ENCODE peak calls at places on chromosome 6, in eight cellular contexts. One of them, this sample, is unnamed.

GRCh38 chr6:116015983-116016382 is 44.7 kb downstream of the FRK start:
- DNase-seq in EL: no peak
- DNase-seq in NAMALWA: no peak
- DNase-seq in AG04450: no peak
- DNase-seq in skeletal muscle cell: no peak
- DNase-seq in stimulated activated CD8-positive, alpha-beta memory T cell treated with anti-CD3 and anti-CD28 coated beads, Interleukin-7, amount 100 ng/mL, for 1 hour: no peak
- DNase-seq in activated CD8-positive, alpha-beta memory T cell treated with anti-CD3 and anti-CD28 coated beads for 24 hours: no peak
- DNase-seq in mammary epithelial cell: no peak
- DNase-seq in this sample: no peak

GRCh38 chr6:93784794-93785757 is 365.7 kb upstream of the EPHA7 start:
- DNase-seq in AG04450: no peak
- DNase-seq in stimulated activated CD8-positive, alpha-beta memory T cell treated with anti-CD3 and anti-CD28 coated beads, Interleukin-7, amount 100 ng/mL, for 1 hour: no peak
- DNase-seq in mammary epithelial cell: no peak
- DNase-seq in EL: no peak
- DNase-seq in activated CD8-positive, alpha-beta memory T cell treated with anti-CD3 and anti-CD28 coated beads for 24 hours: no peak
- DNase-seq in NAMALWA: no peak
- DNase-seq in skeletal muscle cell: peak; percentile 94
- DNase-seq in this sample: no peak

GRCh38 chr6:96907498-96907897 is 9.8 kb upstream of the NDUFAF4 start:
- DNase-seq in skeletal muscle cell: peak; percentile 11
- DNase-seq in stimulated activated CD8-positive, alpha-beta memory T cell treated with anti-CD3 and anti-CD28 coated beads, Interleukin-7, amount 100 ng/mL, for 1 hour: no peak
- DNase-seq in NAMALWA: no peak
- DNase-seq in activated CD8-positive, alpha-beta memory T cell treated with anti-CD3 and anti-CD28 coated beads for 24 hours: no peak
- DNase-seq in EL: peak; percentile 6
- DNase-seq in mammary epithelial cell: no peak
- DNase-seq in AG04450: no peak
- DNase-seq in this sample: no peak

GRCh38 chr6:5645275-5645674 is 361.4 kb downstream of the NRN1 start:
- DNase-seq in stimulated activated CD8-positive, alpha-beta memory T cell treated with anti-CD3 and anti-CD28 coated beads, Interleukin-7, amount 100 ng/mL, for 1 hour: no peak
- DNase-seq in EL: no peak
- DNase-seq in activated CD8-positive, alpha-beta memory T cell treated with anti-CD3 and anti-CD28 coated beads for 24 hours: no peak
- DNase-seq in skeletal muscle cell: no peak
- DNase-seq in AG04450: no peak
- DNase-seq in mammary epithelial cell: no peak
- DNase-seq in NAMALWA: no peak
- DNase-seq in this sample: no peak

GRCh38 chr6:147742445-147742844 is 234.0 kb downstream of the SAMD5 start:
- DNase-seq in EL: no peak
- DNase-seq in activated CD8-positive, alpha-beta memory T cell treated with anti-CD3 and anti-CD28 coated beads for 24 hours: no peak
- DNase-seq in stimulated activated CD8-positive, alpha-beta memory T cell treated with anti-CD3 and anti-CD28 coated beads, Interleukin-7, amount 100 ng/mL, for 1 hour: no peak
- DNase-seq in mammary epithelial cell: no peak
- DNase-seq in AG04450: no peak
- DNase-seq in NAMALWA: no peak
- DNase-seq in skeletal muscle cell: no peak
- DNase-seq in this sample: no peak

GRCh38 chr6:33412140-33413009 is 1.6 kb downstream of the PHF1 start:
- DNase-seq in AG04450: no peak
- DNase-seq in EL: no peak
- DNase-seq in skeletal muscle cell: no peak
- DNase-seq in activated CD8-positive, alpha-beta memory T cell treated with anti-CD3 and anti-CD28 coated beads for 24 hours: no peak
- DNase-seq in stimulated activated CD8-positive, alpha-beta memory T cell treated with anti-CD3 and anti-CD28 coated beads, Interleukin-7, amount 100 ng/mL, for 1 hour: no peak
- DNase-seq in mammary epithelial cell: no peak
- DNase-seq in NAMALWA: no peak
- DNase-seq in this sample: peak; percentile 87

GRCh38 chr6:129525055-129525454 is 184.9 kb downstream of the ARHGAP18 start:
- DNase-seq in NAMALWA: no peak
- DNase-seq in EL: peak; percentile 15
- DNase-seq in activated CD8-positive, alpha-beta memory T cell treated with anti-CD3 and anti-CD28 coated beads for 24 hours: no peak
- DNase-seq in skeletal muscle cell: peak; percentile 20
- DNase-seq in stimulated activated CD8-positive, alpha-beta memory T cell treated with anti-CD3 and anti-CD28 coated beads, Interleukin-7, amount 100 ng/mL, for 1 hour: no peak
- DNase-seq in mammary epithelial cell: no peak
- DNase-seq in AG04450: no peak
- DNase-seq in this sample: no peak

GRCh38 chr6:44606506-44606905 is 219.0 kb downstream of the CDC5L start:
- DNase-seq in mammary epithelial cell: no peak
- DNase-seq in activated CD8-positive, alpha-beta memory T cell treated with anti-CD3 and anti-CD28 coated beads for 24 hours: peak; percentile 24
- DNase-seq in stimulated activated CD8-positive, alpha-beta memory T cell treated with anti-CD3 and anti-CD28 coated beads, Interleukin-7, amount 100 ng/mL, for 1 hour: no peak
- DNase-seq in AG04450: no peak
- DNase-seq in skeletal muscle cell: no peak
- DNase-seq in NAMALWA: no peak
- DNase-seq in EL: no peak
- DNase-seq in this sample: no peak

GRCh38 chr6:15106958-15107643 is 138.8 kb upstream of the JARID2 start:
- DNase-seq in AG04450: no peak
- DNase-seq in stimulated activated CD8-positive, alpha-beta memory T cell treated with anti-CD3 and anti-CD28 coated beads, Interleukin-7, amount 100 ng/mL, for 1 hour: no peak
- DNase-seq in skeletal muscle cell: no peak
- DNase-seq in mammary epithelial cell: no peak
- DNase-seq in activated CD8-positive, alpha-beta memory T cell treated with anti-CD3 and anti-CD28 coated beads for 24 hours: no peak
- DNase-seq in EL: no peak
- DNase-seq in NAMALWA: no peak
- DNase-seq in this sample: no peak

GRCh38 chr6:27312146-27312949 is at the start of gene POM121L2:
- DNase-seq in AG04450: no peak
- DNase-seq in EL: peak; percentile 60
- DNase-seq in skeletal muscle cell: no peak
- DNase-seq in mammary epithelial cell: peak; percentile 73
- DNase-seq in activated CD8-positive, alpha-beta memory T cell treated with anti-CD3 and anti-CD28 coated beads for 24 hours: peak; percentile 88
- DNase-seq in stimulated activated CD8-positive, alpha-beta memory T cell treated with anti-CD3 and anti-CD28 coated beads, Interleukin-7, amount 100 ng/mL, for 1 hour: peak; percentile 23
- DNase-seq in NAMALWA: peak; percentile 62
- DNase-seq in this sample: no peak

GRCh38 chr6:159170333-159170672 is 1.1 kb downstream of the FNDC1 start:
- DNase-seq in mammary epithelial cell: no peak
- DNase-seq in stimulated activated CD8-positive, alpha-beta memory T cell treated with anti-CD3 and anti-CD28 coated beads, Interleukin-7, amount 100 ng/mL, for 1 hour: no peak
- DNase-seq in EL: no peak
- DNase-seq in AG04450: no peak
- DNase-seq in activated CD8-positive, alpha-beta memory T cell treated with anti-CD3 and anti-CD28 coated beads for 24 hours: no peak
- DNase-seq in NAMALWA: no peak
- DNase-seq in skeletal muscle cell: no peak
- DNase-seq in this sample: no peak

GRCh38 chr6:141403827-141404226 is 728.9 kb upstream of the GJE1 start:
- DNase-seq in NAMALWA: no peak
- DNase-seq in skeletal muscle cell: peak; percentile 38
- DNase-seq in AG04450: no peak
- DNase-seq in activated CD8-positive, alpha-beta memory T cell treated with anti-CD3 and anti-CD28 coated beads for 24 hours: no peak
- DNase-seq in stimulated activated CD8-positive, alpha-beta memory T cell treated with anti-CD3 and anti-CD28 coated beads, Interleukin-7, amount 100 ng/mL, for 1 hour: no peak
- DNase-seq in mammary epithelial cell: peak; percentile 7
- DNase-seq in EL: no peak
- DNase-seq in this sample: no peak

GRCh38 chr6:319177-320131 is 27.2 kb downstream of the DUSP22 start:
- DNase-seq in activated CD8-positive, alpha-beta memory T cell treated with anti-CD3 and anti-CD28 coated beads for 24 hours: no peak
- DNase-seq in EL: no peak
- DNase-seq in mammary epithelial cell: no peak
- DNase-seq in stimulated activated CD8-positive, alpha-beta memory T cell treated with anti-CD3 and anti-CD28 coated beads, Interleukin-7, amount 100 ng/mL, for 1 hour: no peak
- DNase-seq in AG04450: no peak
- DNase-seq in skeletal muscle cell: no peak
- DNase-seq in NAMALWA: no peak
- DNase-seq in this sample: no peak

GRCh38 chr6:71289039-71289801 is 609 bp downstream of the OGFRL1 start:
- DNase-seq in skeletal muscle cell: no peak
- DNase-seq in stimulated activated CD8-positive, alpha-beta memory T cell treated with anti-CD3 and anti-CD28 coated beads, Interleukin-7, amount 100 ng/mL, for 1 hour: no peak
- DNase-seq in mammary epithelial cell: no peak
- DNase-seq in EL: peak; percentile 35
- DNase-seq in activated CD8-positive, alpha-beta memory T cell treated with anti-CD3 and anti-CD28 coated beads for 24 hours: peak; percentile 81
- DNase-seq in NAMALWA: peak; percentile 82
- DNase-seq in AG04450: no peak
- DNase-seq in this sample: no peak

GRCh38 chr6:150622941-150623874 is 23.5 kb downstream of the PLEKHG1 start:
- DNase-seq in mammary epithelial cell: no peak
- DNase-seq in AG04450: no peak
- DNase-seq in skeletal muscle cell: no peak
- DNase-seq in stimulated activated CD8-positive, alpha-beta memory T cell treated with anti-CD3 and anti-CD28 coated beads, Interleukin-7, amount 100 ng/mL, for 1 hour: no peak
- DNase-seq in NAMALWA: peak; percentile 99
- DNase-seq in EL: no peak
- DNase-seq in activated CD8-positive, alpha-beta memory T cell treated with anti-CD3 and anti-CD28 coated beads for 24 hours: no peak
- DNase-seq in this sample: no peak

GRCh38 chr6:4922488-4923037 is 81.3 kb downstream of the RPP40 start:
- DNase-seq in mammary epithelial cell: no peak
- DNase-seq in skeletal muscle cell: no peak
- DNase-seq in AG04450: no peak
- DNase-seq in stimulated activated CD8-positive, alpha-beta memory T cell treated with anti-CD3 and anti-CD28 coated beads, Interleukin-7, amount 100 ng/mL, for 1 hour: no peak
- DNase-seq in NAMALWA: no peak
- DNase-seq in activated CD8-positive, alpha-beta memory T cell treated with anti-CD3 and anti-CD28 coated beads for 24 hours: no peak
- DNase-seq in EL: no peak
- DNase-seq in this sample: no peak

GRCh38 chr6:34543421-34543820 is 12.7 kb downstream of the SPDEF start:
- DNase-seq in skeletal muscle cell: peak; percentile 19
- DNase-seq in activated CD8-positive, alpha-beta memory T cell treated with anti-CD3 and anti-CD28 coated beads for 24 hours: no peak
- DNase-seq in mammary epithelial cell: no peak
- DNase-seq in stimulated activated CD8-positive, alpha-beta memory T cell treated with anti-CD3 and anti-CD28 coated beads, Interleukin-7, amount 100 ng/mL, for 1 hour: no peak
- DNase-seq in AG04450: peak; percentile 4
- DNase-seq in NAMALWA: no peak
- DNase-seq in EL: peak; percentile 88
- DNase-seq in this sample: no peak

GRCh38 chr6:118660218-118660569 is 8.8 kb upstream of the CEP85L start:
- DNase-seq in stimulated activated CD8-positive, alpha-beta memory T cell treated with anti-CD3 and anti-CD28 coated beads, Interleukin-7, amount 100 ng/mL, for 1 hour: no peak
- DNase-seq in EL: peak; percentile 14
- DNase-seq in activated CD8-positive, alpha-beta memory T cell treated with anti-CD3 and anti-CD28 coated beads for 24 hours: peak; percentile 81
- DNase-seq in AG04450: no peak
- DNase-seq in mammary epithelial cell: no peak
- DNase-seq in NAMALWA: peak; percentile 66
- DNase-seq in skeletal muscle cell: no peak
- DNase-seq in this sample: no peak

GRCh38 chr6:162056745-162057144 is 670.8 kb downstream of the PRKN start:
- DNase-seq in EL: no peak
- DNase-seq in mammary epithelial cell: no peak
- DNase-seq in AG04450: no peak
- DNase-seq in stimulated activated CD8-positive, alpha-beta memory T cell treated with anti-CD3 and anti-CD28 coated beads, Interleukin-7, amount 100 ng/mL, for 1 hour: no peak
- DNase-seq in NAMALWA: no peak
- DNase-seq in skeletal muscle cell: peak; percentile 60
- DNase-seq in activated CD8-positive, alpha-beta memory T cell treated with anti-CD3 and anti-CD28 coated beads for 24 hours: no peak
- DNase-seq in this sample: no peak

This sample was measured in vagina.